ENCODE peak calls at places on chromosome 4, in nine cellular contexts. One of them, this sample, is unnamed.

GRCh38 chr4:102139132-102139573 is 206.1 kb downstream of the SLC39A8 start:
- DNase-seq in stimulated activated CD4-positive, alpha-beta T cell treated with anti-CD3 and anti-CD28 coated beads, Interleukin-12 subunit alpha, Interleukin-12 subunit beta, amount 100 ng/mL, for 48 hours: no peak
- DNase-seq in HFF-Myc: no peak
- DNase-seq in NCI-H460: no peak
- DNase-seq in HFFc6: no peak
- DNase-seq in ELR: peak; percentile 10
- DNase-seq in memory B cell: no peak
- DNase-seq in cortex of kidney: no peak
- DNase-seq in tibial nerve: no peak
- DNase-seq in this sample: no peak

GRCh38 chr4:152990471-152991131 is 54.5 kb downstream of the FHDC1 start:
- DNase-seq in tibial nerve: no peak
- DNase-seq in memory B cell: no peak
- DNase-seq in HFF-Myc: no peak
- DNase-seq in NCI-H460: peak; percentile 74
- DNase-seq in stimulated activated CD4-positive, alpha-beta T cell treated with anti-CD3 and anti-CD28 coated beads, Interleukin-12 subunit alpha, Interleukin-12 subunit beta, amount 100 ng/mL, for 48 hours: no peak
- DNase-seq in cortex of kidney: no peak
- DNase-seq in ELR: no peak
- DNase-seq in HFFc6: no peak
- DNase-seq in this sample: no peak

GRCh38 chr4:141133146-141134006 is at the start of gene RNF150:
- DNase-seq in NCI-H460: peak; percentile 65
- DNase-seq in HFF-Myc: peak; percentile 90
- DNase-seq in ELR: peak; percentile 74
- DNase-seq in HFFc6: peak; percentile 93
- DNase-seq in memory B cell: peak; percentile 9
- DNase-seq in cortex of kidney: no peak
- DNase-seq in tibial nerve: peak; percentile 50
- DNase-seq in stimulated activated CD4-positive, alpha-beta T cell treated with anti-CD3 and anti-CD28 coated beads, Interleukin-12 subunit alpha, Interleukin-12 subunit beta, amount 100 ng/mL, for 48 hours: peak; percentile 23
- DNase-seq in this sample: peak; percentile 83

GRCh38 chr4:71239365-71239764 is 99.5 kb upstream of the SLC4A4 start:
- DNase-seq in ELR: peak; percentile 61
- DNase-seq in HFFc6: peak; percentile 49
- DNase-seq in memory B cell: no peak
- DNase-seq in HFF-Myc: no peak
- DNase-seq in cortex of kidney: no peak
- DNase-seq in stimulated activated CD4-positive, alpha-beta T cell treated with anti-CD3 and anti-CD28 coated beads, Interleukin-12 subunit alpha, Interleukin-12 subunit beta, amount 100 ng/mL, for 48 hours: no peak
- DNase-seq in NCI-H460: no peak
- DNase-seq in tibial nerve: no peak
- DNase-seq in this sample: no peak

GRCh38 chr4:56506110-56506705 is 617 bp downstream of the ARL9 start:
- DNase-seq in HFF-Myc: no peak
- DNase-seq in memory B cell: no peak
- DNase-seq in cortex of kidney: no peak
- DNase-seq in HFFc6: no peak
- DNase-seq in tibial nerve: no peak
- DNase-seq in ELR: no peak
- DNase-seq in stimulated activated CD4-positive, alpha-beta T cell treated with anti-CD3 and anti-CD28 coated beads, Interleukin-12 subunit alpha, Interleukin-12 subunit beta, amount 100 ng/mL, for 48 hours: no peak
- DNase-seq in NCI-H460: no peak
- DNase-seq in this sample: no peak

GRCh38 chr4:122873752-122874151 is 47.1 kb downstream of the FGF2 start:
- DNase-seq in memory B cell: no peak
- DNase-seq in HFF-Myc: no peak
- DNase-seq in HFFc6: peak; percentile 58
- DNase-seq in NCI-H460: no peak
- DNase-seq in stimulated activated CD4-positive, alpha-beta T cell treated with anti-CD3 and anti-CD28 coated beads, Interleukin-12 subunit alpha, Interleukin-12 subunit beta, amount 100 ng/mL, for 48 hours: no peak
- DNase-seq in ELR: peak; percentile 90
- DNase-seq in cortex of kidney: no peak
- DNase-seq in tibial nerve: no peak
- DNase-seq in this sample: no peak

GRCh38 chr4:158112612-158113011 is 60.2 kb downstream of the GASK1B start:
- DNase-seq in cortex of kidney: no peak
- DNase-seq in ELR: no peak
- DNase-seq in NCI-H460: no peak
- DNase-seq in HFF-Myc: no peak
- DNase-seq in tibial nerve: no peak
- DNase-seq in memory B cell: no peak
- DNase-seq in HFFc6: no peak
- DNase-seq in stimulated activated CD4-positive, alpha-beta T cell treated with anti-CD3 and anti-CD28 coated beads, Interleukin-12 subunit alpha, Interleukin-12 subunit beta, amount 100 ng/mL, for 48 hours: no peak
- DNase-seq in this sample: no peak

GRCh38 chr4:42809419-42810084 is 83.0 kb upstream of the GRXCR1 start:
- DNase-seq in cortex of kidney: no peak
- DNase-seq in ELR: no peak
- DNase-seq in memory B cell: no peak
- DNase-seq in HFFc6: no peak
- DNase-seq in stimulated activated CD4-positive, alpha-beta T cell treated with anti-CD3 and anti-CD28 coated beads, Interleukin-12 subunit alpha, Interleukin-12 subunit beta, amount 100 ng/mL, for 48 hours: no peak
- DNase-seq in NCI-H460: no peak
- DNase-seq in HFF-Myc: no peak
- DNase-seq in tibial nerve: no peak
- DNase-seq in this sample: no peak

GRCh38 chr4:118776166-118776954 is 59.6 kb downstream of the SEC24D start:
- DNase-seq in ELR: peak; percentile 51
- DNase-seq in memory B cell: no peak
- DNase-seq in cortex of kidney: no peak
- DNase-seq in HFFc6: peak; percentile 57
- DNase-seq in NCI-H460: no peak
- DNase-seq in stimulated activated CD4-positive, alpha-beta T cell treated with anti-CD3 and anti-CD28 coated beads, Interleukin-12 subunit alpha, Interleukin-12 subunit beta, amount 100 ng/mL, for 48 hours: no peak
- DNase-seq in HFF-Myc: no peak
- DNase-seq in tibial nerve: no peak
- DNase-seq in this sample: no peak

GRCh38 chr4:42302348-42302747 is 94.9 kb upstream of the SHISA3 start:
- DNase-seq in HFF-Myc: no peak
- DNase-seq in tibial nerve: no peak
- DNase-seq in stimulated activated CD4-positive, alpha-beta T cell treated with anti-CD3 and anti-CD28 coated beads, Interleukin-12 subunit alpha, Interleukin-12 subunit beta, amount 100 ng/mL, for 48 hours: no peak
- DNase-seq in NCI-H460: peak; percentile 65
- DNase-seq in HFFc6: no peak
- DNase-seq in ELR: peak; percentile 38
- DNase-seq in cortex of kidney: no peak
- DNase-seq in memory B cell: no peak
- DNase-seq in this sample: peak; percentile 5

GRCh38 chr4:53563824-53564223 is 27.5 kb downstream of the LNX1 start:
- DNase-seq in ELR: peak; percentile 87
- DNase-seq in cortex of kidney: no peak
- DNase-seq in stimulated activated CD4-positive, alpha-beta T cell treated with anti-CD3 and anti-CD28 coated beads, Interleukin-12 subunit alpha, Interleukin-12 subunit beta, amount 100 ng/mL, for 48 hours: peak; percentile 5
- DNase-seq in memory B cell: no peak
- DNase-seq in tibial nerve: no peak
- DNase-seq in HFF-Myc: peak; percentile 45
- DNase-seq in HFFc6: peak; percentile 72
- DNase-seq in NCI-H460: no peak
- DNase-seq in this sample: peak; percentile 31

GRCh38 chr4:82851902-82852750 is 38.8 kb downstream of the SEC31A start:
- DNase-seq in NCI-H460: peak; percentile 4
- DNase-seq in HFFc6: peak; percentile 56
- DNase-seq in memory B cell: no peak
- DNase-seq in stimulated activated CD4-positive, alpha-beta T cell treated with anti-CD3 and anti-CD28 coated beads, Interleukin-12 subunit alpha, Interleukin-12 subunit beta, amount 100 ng/mL, for 48 hours: no peak
- DNase-seq in cortex of kidney: no peak
- DNase-seq in ELR: peak; percentile 67
- DNase-seq in tibial nerve: no peak
- DNase-seq in HFF-Myc: no peak
- DNase-seq in this sample: no peak

GRCh38 chr4:147736458-147736857 is 4.6 kb downstream of the ARHGAP10 start:
- DNase-seq in memory B cell: no peak
- DNase-seq in cortex of kidney: no peak
- DNase-seq in HFFc6: peak; percentile 73
- DNase-seq in HFF-Myc: no peak
- DNase-seq in stimulated activated CD4-positive, alpha-beta T cell treated with anti-CD3 and anti-CD28 coated beads, Interleukin-12 subunit alpha, Interleukin-12 subunit beta, amount 100 ng/mL, for 48 hours: no peak
- DNase-seq in tibial nerve: no peak
- DNase-seq in NCI-H460: no peak
- DNase-seq in ELR: peak; percentile 90
- DNase-seq in this sample: no peak

GRCh38 chr4:182291597-182291996 is 48.4 kb downstream of the TENM3 start:
- DNase-seq in HFF-Myc: no peak
- DNase-seq in HFFc6: no peak
- DNase-seq in NCI-H460: no peak
- DNase-seq in stimulated activated CD4-positive, alpha-beta T cell treated with anti-CD3 and anti-CD28 coated beads, Interleukin-12 subunit alpha, Interleukin-12 subunit beta, amount 100 ng/mL, for 48 hours: no peak
- DNase-seq in cortex of kidney: no peak
- DNase-seq in ELR: no peak
- DNase-seq in tibial nerve: no peak
- DNase-seq in memory B cell: no peak
- DNase-seq in this sample: no peak

GRCh38 chr4:126182801-126183200 is 868.0 kb downstream of the FAT4 start:
- DNase-seq in NCI-H460: no peak
- DNase-seq in tibial nerve: no peak
- DNase-seq in stimulated activated CD4-positive, alpha-beta T cell treated with anti-CD3 and anti-CD28 coated beads, Interleukin-12 subunit alpha, Interleukin-12 subunit beta, amount 100 ng/mL, for 48 hours: no peak
- DNase-seq in HFFc6: no peak
- DNase-seq in HFF-Myc: no peak
- DNase-seq in cortex of kidney: no peak
- DNase-seq in memory B cell: no peak
- DNase-seq in ELR: no peak
- DNase-seq in this sample: no peak

GRCh38 chr4:17817027-17817426 is 6.2 kb downstream of the NCAPG start:
- DNase-seq in cortex of kidney: no peak
- DNase-seq in ELR: peak; percentile 64
- DNase-seq in stimulated activated CD4-positive, alpha-beta T cell treated with anti-CD3 and anti-CD28 coated beads, Interleukin-12 subunit alpha, Interleukin-12 subunit beta, amount 100 ng/mL, for 48 hours: no peak
- DNase-seq in HFF-Myc: peak; percentile 40
- DNase-seq in tibial nerve: no peak
- DNase-seq in NCI-H460: peak; percentile 50
- DNase-seq in memory B cell: peak; percentile 37
- DNase-seq in HFFc6: peak; percentile 70
- DNase-seq in this sample: no peak

This sample was measured in anterior cingulate cortex.